ENCODE peak calls at places on chromosome 2, in eight cellular contexts. One of them, this sample, is unnamed.

GRCh38 chr2:108621087-108621559 is 86.9 kb downstream of the LIMS1 start:
- DNase-seq in GM12865: peak; percentile 88
- DNase-seq in fibroblast of mammary gland: no peak
- DNase-seq in colonic mucosa: peak; percentile 59
- DNase-seq in mucosa of descending colon: peak; percentile 61
- DNase-seq in dorsolateral prefrontal cortex: no peak
- DNase-seq in pancreas: peak; percentile 40
- DNase-seq in A549: no peak
- DNase-seq in this sample: no peak

GRCh38 chr2:156800065-156800556 is 363.9 kb downstream of the GPD2 start:
- DNase-seq in GM12865: peak; percentile 5
- DNase-seq in fibroblast of mammary gland: no peak
- DNase-seq in colonic mucosa: no peak
- DNase-seq in mucosa of descending colon: no peak
- DNase-seq in dorsolateral prefrontal cortex: no peak
- DNase-seq in pancreas: no peak
- DNase-seq in A549: no peak
- DNase-seq in this sample: no peak

GRCh38 chr2:239163306-239164070 is 237.3 kb downstream of the HDAC4 start:
- DNase-seq in GM12865: no peak
- DNase-seq in fibroblast of mammary gland: no peak
- DNase-seq in colonic mucosa: no peak
- DNase-seq in mucosa of descending colon: peak; percentile 12
- DNase-seq in dorsolateral prefrontal cortex: peak; percentile 38
- DNase-seq in pancreas: no peak
- DNase-seq in A549: no peak
- DNase-seq in this sample: no peak

GRCh38 chr2:7071916-7072556 is 154.8 kb downstream of the RNF144A start:
- DNase-seq in GM12865: no peak
- DNase-seq in fibroblast of mammary gland: no peak
- DNase-seq in colonic mucosa: no peak
- DNase-seq in mucosa of descending colon: no peak
- DNase-seq in dorsolateral prefrontal cortex: no peak
- DNase-seq in pancreas: no peak
- DNase-seq in A549: no peak
- DNase-seq in this sample: no peak

GRCh38 chr2:20507166-20507692 is 60.4 kb downstream of the RHOB start:
- DNase-seq in GM12865: peak; percentile 85
- DNase-seq in fibroblast of mammary gland: no peak
- DNase-seq in colonic mucosa: no peak
- DNase-seq in mucosa of descending colon: no peak
- DNase-seq in dorsolateral prefrontal cortex: peak; percentile 3
- DNase-seq in pancreas: no peak
- DNase-seq in A549: no peak
- DNase-seq in this sample: no peak

GRCh38 chr2:224584768-224585204 is 377 bp downstream of the CUL3 start:
- DNase-seq in GM12865: peak; percentile 78
- DNase-seq in fibroblast of mammary gland: no peak
- DNase-seq in colonic mucosa: peak; percentile 54
- DNase-seq in mucosa of descending colon: no peak
- DNase-seq in dorsolateral prefrontal cortex: peak; percentile 58
- DNase-seq in pancreas: peak; percentile 48
- DNase-seq in A549: peak; percentile 15
- DNase-seq in this sample: peak; percentile 85

GRCh38 chr2:25437881-25438662 is 96.3 kb upstream of the DNMT3A start:
- DNase-seq in GM12865: peak; percentile 40
- DNase-seq in fibroblast of mammary gland: no peak
- DNase-seq in colonic mucosa: no peak
- DNase-seq in mucosa of descending colon: no peak
- DNase-seq in dorsolateral prefrontal cortex: no peak
- DNase-seq in pancreas: no peak
- DNase-seq in A549: no peak
- DNase-seq in this sample: no peak

GRCh38 chr2:177078416-177078815 is 134.2 kb upstream of the HNRNPA3 start:
- DNase-seq in GM12865: no peak
- DNase-seq in fibroblast of mammary gland: peak; percentile 85
- DNase-seq in colonic mucosa: peak; percentile 28
- DNase-seq in mucosa of descending colon: peak; percentile 51
- DNase-seq in dorsolateral prefrontal cortex: no peak
- DNase-seq in pancreas: peak; percentile 7
- DNase-seq in A549: no peak
- DNase-seq in this sample: no peak

GRCh38 chr2:218022131-218022850 is 19.5 kb upstream of the TNS1 start:
- DNase-seq in GM12865: no peak
- DNase-seq in fibroblast of mammary gland: no peak
- DNase-seq in colonic mucosa: no peak
- DNase-seq in mucosa of descending colon: no peak
- DNase-seq in dorsolateral prefrontal cortex: no peak
- DNase-seq in pancreas: peak; percentile 1
- DNase-seq in A549: no peak
- DNase-seq in this sample: no peak

GRCh38 chr2:151056870-151057269 is 204.8 kb downstream of the RBM43 start:
- DNase-seq in GM12865: no peak
- DNase-seq in fibroblast of mammary gland: peak; percentile 56
- DNase-seq in colonic mucosa: no peak
- DNase-seq in mucosa of descending colon: no peak
- DNase-seq in dorsolateral prefrontal cortex: no peak
- DNase-seq in pancreas: no peak
- DNase-seq in A549: no peak
- DNase-seq in this sample: no peak

GRCh38 chr2:664063-664462 is 13.1 kb downstream of the TMEM18 start:
- DNase-seq in GM12865: no peak
- DNase-seq in fibroblast of mammary gland: no peak
- DNase-seq in colonic mucosa: no peak
- DNase-seq in mucosa of descending colon: no peak
- DNase-seq in dorsolateral prefrontal cortex: no peak
- DNase-seq in pancreas: no peak
- DNase-seq in A549: no peak
- DNase-seq in this sample: no peak

GRCh38 chr2:159153463-159153862 is 133.0 kb downstream of the WDSUB1 start:
- DNase-seq in GM12865: no peak
- DNase-seq in fibroblast of mammary gland: no peak
- DNase-seq in colonic mucosa: peak; percentile 84
- DNase-seq in mucosa of descending colon: peak; percentile 65
- DNase-seq in dorsolateral prefrontal cortex: no peak
- DNase-seq in pancreas: no peak
- DNase-seq in A549: no peak
- DNase-seq in this sample: no peak

GRCh38 chr2:42810971-42811865 is 18.8 kb upstream of the HAAO start:
- DNase-seq in GM12865: peak; percentile 73
- DNase-seq in fibroblast of mammary gland: peak; percentile 54
- DNase-seq in colonic mucosa: peak; percentile 54
- DNase-seq in mucosa of descending colon: peak; percentile 68
- DNase-seq in dorsolateral prefrontal cortex: peak; percentile 68
- DNase-seq in pancreas: no peak
- DNase-seq in A549: peak; percentile 32
- DNase-seq in this sample: peak; percentile 83

GRCh38 chr2:39524756-39525635 is 87.9 kb upstream of the MAP4K3 start:
- DNase-seq in GM12865: no peak
- DNase-seq in fibroblast of mammary gland: no peak
- DNase-seq in colonic mucosa: no peak
- DNase-seq in mucosa of descending colon: no peak
- DNase-seq in dorsolateral prefrontal cortex: no peak
- DNase-seq in pancreas: no peak
- DNase-seq in A549: no peak
- DNase-seq in this sample: no peak

GRCh38 chr2:145022021-145022670 is 502.2 kb upstream of the ZEB2 start:
- DNase-seq in GM12865: no peak
- DNase-seq in fibroblast of mammary gland: peak; percentile 59
- DNase-seq in colonic mucosa: no peak
- DNase-seq in mucosa of descending colon: no peak
- DNase-seq in dorsolateral prefrontal cortex: no peak
- DNase-seq in pancreas: no peak
- DNase-seq in A549: no peak
- DNase-seq in this sample: no peak

GRCh38 chr2:15939556-15939853 is 845 bp upstream of the MYCN start:
- DNase-seq in GM12865: peak; percentile 60
- DNase-seq in fibroblast of mammary gland: no peak
- DNase-seq in colonic mucosa: no peak
- DNase-seq in mucosa of descending colon: no peak
- DNase-seq in dorsolateral prefrontal cortex: peak; percentile 86
- DNase-seq in pancreas: peak; percentile 34
- DNase-seq in A549: peak; percentile 70
- DNase-seq in this sample: peak; percentile 86

GRCh38 chr2:217218269-217219140 is 358.6 kb upstream of the TNP1 start:
- DNase-seq in GM12865: peak; percentile 87
- DNase-seq in fibroblast of mammary gland: peak; percentile 79
- DNase-seq in colonic mucosa: no peak
- DNase-seq in mucosa of descending colon: no peak
- DNase-seq in dorsolateral prefrontal cortex: no peak
- DNase-seq in pancreas: no peak
- DNase-seq in A549: no peak
- DNase-seq in this sample: no peak

GRCh38 chr2:136167721-136168470 is 49.9 kb upstream of the CXCR4 start:
- DNase-seq in GM12865: no peak
- DNase-seq in fibroblast of mammary gland: no peak
- DNase-seq in colonic mucosa: no peak
- DNase-seq in mucosa of descending colon: no peak
- DNase-seq in dorsolateral prefrontal cortex: no peak
- DNase-seq in pancreas: no peak
- DNase-seq in A549: no peak
- DNase-seq in this sample: no peak

GRCh38 chr2:136168605-136169210 is 50.8 kb upstream of the CXCR4 start:
- DNase-seq in GM12865: no peak
- DNase-seq in fibroblast of mammary gland: no peak
- DNase-seq in colonic mucosa: no peak
- DNase-seq in mucosa of descending colon: no peak
- DNase-seq in dorsolateral prefrontal cortex: no peak
- DNase-seq in pancreas: no peak
- DNase-seq in A549: no peak
- DNase-seq in this sample: no peak

GRCh38 chr2:136173126-136173525 is 55.2 kb upstream of the CXCR4 start:
- DNase-seq in GM12865: no peak
- DNase-seq in fibroblast of mammary gland: no peak
- DNase-seq in colonic mucosa: no peak
- DNase-seq in mucosa of descending colon: no peak
- DNase-seq in dorsolateral prefrontal cortex: no peak
- DNase-seq in pancreas: no peak
- DNase-seq in A549: no peak
- DNase-seq in this sample: no peak

GRCh38 chr2:136175466-136175865 is 57.5 kb upstream of the CXCR4 start:
- DNase-seq in GM12865: no peak
- DNase-seq in fibroblast of mammary gland: no peak
- DNase-seq in colonic mucosa: no peak
- DNase-seq in mucosa of descending colon: no peak
- DNase-seq in dorsolateral prefrontal cortex: no peak
- DNase-seq in pancreas: no peak
- DNase-seq in A549: no peak
- DNase-seq in this sample: no peak

GRCh38 chr2:136171223-136171622 is 53.3 kb upstream of the CXCR4 start:
- DNase-seq in GM12865: peak; percentile 9
- DNase-seq in fibroblast of mammary gland: no peak
- DNase-seq in colonic mucosa: no peak
- DNase-seq in mucosa of descending colon: no peak
- DNase-seq in dorsolateral prefrontal cortex: no peak
- DNase-seq in pancreas: no peak
- DNase-seq in A549: no peak
- DNase-seq in this sample: no peak
- TF ChIP-seq CTCF in GM12865: peak; percentile 14
- TF ChIP-seq CTCF in fibroblast of mammary gland: no peak
- TF ChIP-seq CTCF in colonic mucosa: no peak
- TF ChIP-seq CTCF in mucosa of descending colon: no peak
- TF ChIP-seq CTCF in dorsolateral prefrontal cortex: no peak
- TF ChIP-seq CTCF in pancreas: no peak
- TF ChIP-seq CTCF in A549: no peak
- TF ChIP-seq CTCF in this sample: no peak

DNA sequence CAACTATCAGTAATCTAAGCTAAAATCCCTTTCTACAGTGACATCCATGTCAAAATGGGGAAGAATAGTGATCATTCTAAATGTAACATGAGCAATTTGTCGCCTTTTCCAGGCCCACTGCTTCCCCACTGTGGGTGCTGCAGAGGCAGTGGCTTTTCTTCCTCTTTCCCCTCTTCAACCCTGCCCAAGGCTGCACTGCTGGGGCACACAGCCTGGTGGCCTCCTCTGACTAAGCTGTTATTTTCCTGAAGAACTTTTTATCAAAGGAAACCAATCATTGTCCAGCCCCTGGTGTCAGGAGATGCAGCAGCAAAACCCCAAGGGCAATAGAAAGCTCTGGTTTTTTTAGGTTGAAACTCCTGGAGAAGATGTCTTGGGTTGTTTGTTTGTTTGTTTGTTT is 117.6 kb upstream of the KLF7 start:
- DNase-seq in GM12865: peak; percentile 26
- DNase-seq in fibroblast of mammary gland: peak; percentile 23
- DNase-seq in colonic mucosa: no peak
- DNase-seq in mucosa of descending colon: no peak
- DNase-seq in dorsolateral prefrontal cortex: no peak
- DNase-seq in pancreas: no peak
- DNase-seq in A549: no peak
- DNase-seq in this sample: no peak
- TF ChIP-seq CTCF in GM12865: no peak
- TF ChIP-seq CTCF in fibroblast of mammary gland: peak; percentile 19
- TF ChIP-seq CTCF in colonic mucosa: no peak
- TF ChIP-seq CTCF in mucosa of descending colon: no peak
- TF ChIP-seq CTCF in dorsolateral prefrontal cortex: peak; percentile 33
- TF ChIP-seq CTCF in pancreas: no peak
- TF ChIP-seq CTCF in A549: no peak
- TF ChIP-seq CTCF in this sample: peak; percentile 18

GRCh38 chr2:96213379-96213778 is 4.8 kb upstream of the STARD7 start:
- DNase-seq in GM12865: no peak
- DNase-seq in fibroblast of mammary gland: no peak
- DNase-seq in colonic mucosa: no peak
- DNase-seq in mucosa of descending colon: no peak
- DNase-seq in dorsolateral prefrontal cortex: no peak
- DNase-seq in pancreas: no peak
- DNase-seq in A549: no peak
- DNase-seq in this sample: no peak
- TF ChIP-seq CTCF in GM12865: no peak
- TF ChIP-seq CTCF in fibroblast of mammary gland: no peak
- TF ChIP-seq CTCF in colonic mucosa: no peak
- TF ChIP-seq CTCF in mucosa of descending colon: no peak
- TF ChIP-seq CTCF in dorsolateral prefrontal cortex: no peak
- TF ChIP-seq CTCF in pancreas: no peak
- TF ChIP-seq CTCF in A549: no peak
- TF ChIP-seq CTCF in this sample: no peak

DNA sequence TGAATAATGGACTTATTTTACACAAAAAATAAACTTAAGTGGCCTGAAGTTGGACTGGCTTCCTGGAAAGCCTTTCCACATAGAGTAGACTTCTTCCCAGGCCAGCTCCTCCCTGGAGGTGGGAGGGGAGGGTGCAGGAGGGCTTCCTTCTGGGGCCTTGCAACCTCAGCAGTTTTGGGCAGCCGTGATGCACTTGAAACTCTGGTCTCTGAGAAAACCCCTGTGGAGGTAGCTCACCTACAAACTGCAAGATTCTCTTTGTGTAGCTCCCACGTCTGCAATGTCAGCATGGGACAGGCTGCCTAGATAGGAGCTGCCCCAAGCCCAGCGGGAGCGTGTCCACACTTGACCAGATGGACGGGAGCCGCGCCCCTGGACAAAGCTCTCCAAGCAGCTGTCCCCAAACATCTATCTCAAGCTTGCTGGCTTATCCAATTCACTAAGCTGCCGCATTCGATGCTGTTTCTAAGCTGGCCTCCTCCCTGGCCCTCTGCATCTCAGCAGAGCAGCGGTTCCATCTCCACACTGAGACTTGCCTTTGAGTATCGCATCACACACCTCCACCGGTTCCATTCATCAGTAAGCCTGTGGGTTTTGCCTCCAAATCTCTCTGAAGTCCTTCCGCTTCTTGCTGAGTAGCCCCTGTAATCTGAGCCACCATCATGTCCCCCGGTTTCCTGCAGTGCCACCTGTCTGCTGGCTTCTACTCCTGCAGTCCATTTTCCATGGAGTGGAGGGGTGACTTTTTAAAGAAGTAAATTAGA is 1.6 kb upstream of the LPIN1 start:
- DNase-seq in GM12865: no peak
- DNase-seq in fibroblast of mammary gland: peak; percentile 61
- DNase-seq in colonic mucosa: peak; percentile 38
- DNase-seq in mucosa of descending colon: peak; percentile 47
- DNase-seq in dorsolateral prefrontal cortex: no peak
- DNase-seq in pancreas: no peak
- DNase-seq in A549: peak; percentile 60
- DNase-seq in this sample: peak; percentile 73
- TF ChIP-seq CTCF in GM12865: peak; percentile 16
- TF ChIP-seq CTCF in fibroblast of mammary gland: peak; percentile 54
- TF ChIP-seq CTCF in colonic mucosa: no peak
- TF ChIP-seq CTCF in mucosa of descending colon: no peak
- TF ChIP-seq CTCF in dorsolateral prefrontal cortex: peak; percentile 45
- TF ChIP-seq CTCF in pancreas: no peak
- TF ChIP-seq CTCF in A549: peak; percentile 23
- TF ChIP-seq CTCF in this sample: peak; percentile 51

This sample was measured in osteocyte.